ENCODE peak calls at places on chromosomes 7 and 10, in six cellular contexts. F is stomach; D is upper lobe of right lung; M is CD8-positive, alpha-beta T cell; Q is H9; K is AG04450. B is an unnamed sample. For H3K27me3 and H3K9me3, the result is how much of the 10 kb centered on the place peaks cover.

GRCh38 chr10:4191354-4191753 is 406.3 kb upstream of the KLF6 start:
- DNase-seq in K (no peak), M (no peak), F (no peak), Q (no peak), D (no peak), B (no peak)

GRCh38 chr10:92816106-92816505 is 32.2 kb upstream of the EXOC6 start:
- DNase-seq in F (no peak), M (no peak), K (no peak), D (no peak), Q (no peak), B (no peak)

GRCh38 chr10:132062181-132062515 is 3.6 kb upstream of the JAKMIP3 start:
- DNase-seq in F (no peak), M (no peak), Q (no peak), D (peak), K (no peak), B (no peak)

GRCh38 chr7:129493555-129493954 is 8.8 kb upstream of the SMKR1 start:
- DNase-seq in F (no peak), K (no peak), D (no peak), Q (no peak), M (no peak), B (no peak)

GRCh38 chr7:95324396-95324795 is at the start of gene PON1:
- DNase-seq in K (no peak), F (no peak), M (no peak), D (no peak), Q (peak), B (no peak)

GRCh38 chr10:73591935-73592699 is 975 bp upstream of the USP54 start:
- DNase-seq in Q (peak), D (peak), M (no peak), K (no peak), F (peak), B (no peak)

GRCh38 chr10:26887611-26888215 is 27.0 kb upstream of the ABI1 start:
- DNase-seq in K (no peak), Q (no peak), M (no peak), D (no peak), F (no peak), B (no peak)

GRCh38 chr10:93921338-93921737 is 27.6 kb downstream of the SLC35G1 start:
- DNase-seq in M (peak), D (no peak), Q (peak), K (no peak), F (no peak), B (no peak)

GRCh38 chr7:16753932-16754571 is 497 bp downstream of the TSPAN13 start:
- DNase-seq in F (peak), D (peak), M (no peak), Q (peak), K (no peak), B (no peak)

GRCh38 chr7:33710608-33711007 is 194.7 kb upstream of the BMPER start:
- DNase-seq in Q (no peak), D (no peak), K (no peak), F (no peak), M (no peak), B (no peak)

GRCh38 chr7:159008055-159008405 is 136.6 kb downstream of the VIPR2 start:
- DNase-seq in M (no peak), K (no peak), Q (no peak), D (no peak), F (no peak), B (no peak)

GRCh38 chr7:158138329-158138597 is 449.4 kb downstream of the PTPRN2 start:
- DNase-seq in F (no peak), Q (no peak), K (no peak), D (no peak), M (no peak), B (no peak)

GRCh38 chr7:77822269-77822668 is 23.7 kb downstream of the PHTF2 start:
- DNase-seq in M (no peak), D (no peak), K (no peak), F (no peak), Q (no peak), B (no peak)

GRCh38 chr10:97278491-97278989 is 13.9 kb downstream of the ARHGAP19 start:
- DNase-seq in Q (no peak), M (no peak), D (no peak), F (no peak), K (peak), B (no peak)

GRCh38 chr7:7766671-7767070 is 48.3 kb upstream of the RPA3 start:
- DNase-seq in K (no peak), F (no peak), Q (no peak), D (no peak), M (no peak), B (no peak)

GRCh38 chr10:50538473-50539398 is 85.0 kb downstream of the SGMS1 start:
- DNase-seq in D (no peak), Q (no peak), M (no peak), F (peak), K (no peak), B (peak)

GRCh38 chr10:23158370-23158769 is 33.7 kb upstream of the PTF1A start:
- DNase-seq in M (no peak), F (peak), D (no peak), Q (peak), K (peak), B (no peak)

GRCh38 chr7:116511552-116512523 is 12.3 kb downstream of the CAV2 start:
- DNase-seq in F (no peak), M (no peak), Q (no peak), D (no peak), K (no peak), B (peak)

GRCh38 chr7:40701836-40702551 is 567.2 kb downstream of the SUGCT start:
- DNase-seq in D (no peak), F (no peak), Q (no peak), K (no peak), M (no peak), B (no peak)

GRCh38 chr7:139618482-139619366 is 95.2 kb downstream of the CLEC2L start:
- DNase-seq in M (peak), K (no peak), Q (peak), D (no peak), F (peak), B (no peak)

GRCh38 chr7:142804715-142805114 is 33.9 kb downstream of the PRSS2 start:
- DNase-seq in Q (no peak), K (no peak), M (peak), F (no peak), D (no peak), B (peak)

GRCh38 chr7:142805350-142806020 is 34.7 kb downstream of the PRSS2 start:
- DNase-seq in F (no peak), D (no peak), K (no peak), M (no peak), Q (no peak), B (no peak)

GRCh38 chr7:142807855-142808460 is 37.2 kb downstream of the PRSS2 start:
- DNase-seq in Q (no peak), M (peak), F (no peak), K (no peak), D (no peak), B (peak)

GRCh38 chr7:142806957-142807356 is 36.2 kb downstream of the PRSS2 start:
- DNase-seq in D (no peak), Q (no peak), M (no peak), F (no peak), K (no peak), B (no peak)

DNA sequence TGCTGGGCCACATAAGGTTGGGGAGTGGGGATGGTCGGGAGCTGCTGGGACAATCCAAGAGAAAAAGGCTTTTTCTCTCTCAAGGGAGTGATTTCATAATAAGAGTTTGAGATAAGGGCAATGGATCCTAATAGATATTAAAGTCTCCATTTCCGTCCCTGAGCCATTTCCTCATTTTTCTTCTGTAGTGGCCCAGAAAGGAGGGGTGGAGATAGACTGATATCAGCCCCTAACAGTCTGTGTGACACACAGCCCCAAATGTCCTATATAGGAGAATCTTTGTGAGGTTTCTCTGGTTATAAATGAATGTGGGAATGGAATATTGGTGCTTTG is 35.2 kb downstream of the PRSS2 start:
- DNase-seq in D (no peak), K (no peak), M (no peak), F (no peak), Q (no peak), B (no peak)
- H3K27me3 ChIP-seq in D (under half), K (under half), M (under half), F (under half), Q (under half), B (under half)

GRCh38 chr10:88045116-88045515 is 181.7 kb downstream of the PTEN start:
- DNase-seq in M (no peak), F (no peak), Q (no peak), K (no peak), D (no peak), B (no peak)
- H3K27ac ChIP-seq in M (no peak), F (no peak), Q (no peak), K (no peak), D (peak), B (no peak)

DNA sequence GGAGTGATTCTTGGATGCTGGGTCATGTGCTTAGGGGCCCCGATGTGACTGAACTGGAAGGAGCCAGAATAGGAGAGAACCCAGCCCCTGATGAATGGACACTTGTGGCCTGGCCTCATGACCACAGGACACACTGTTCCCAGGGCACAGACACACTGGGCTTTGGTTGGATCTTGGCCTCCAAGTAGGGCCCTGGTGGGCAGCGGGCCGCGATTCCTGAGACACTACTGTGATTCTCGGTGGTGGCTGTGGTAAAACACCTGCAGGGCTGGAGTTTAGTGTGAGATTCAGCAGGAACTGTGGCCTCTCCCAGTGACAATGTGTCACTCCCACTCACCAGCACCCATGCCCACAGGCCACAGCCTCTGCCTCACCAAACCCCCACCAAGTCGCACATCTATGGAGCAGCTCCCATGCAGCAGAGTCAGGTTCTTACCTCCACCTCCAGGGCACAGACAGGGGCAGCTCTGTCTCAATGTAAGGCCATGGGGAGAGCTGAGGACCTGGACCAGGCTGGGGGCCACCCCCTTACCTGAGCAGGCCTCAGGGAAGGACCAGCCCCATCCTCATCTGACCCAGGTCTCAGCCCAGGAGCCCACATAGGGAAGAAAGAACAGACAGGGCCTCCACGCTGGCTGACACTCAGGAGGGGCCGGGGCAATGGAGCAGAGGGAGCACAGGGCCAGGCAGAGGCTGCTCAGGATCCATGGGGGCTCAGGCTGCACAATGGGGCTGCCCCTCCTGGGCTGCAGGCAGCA is 33.2 kb upstream of the ZNF716 start:
- DNase-seq in M (no peak), F (no peak), K (no peak), Q (no peak), D (no peak), B (no peak)
- H3K9me3 ChIP-seq in M (under half), F (under half), K (half or more), Q (half or more), D (under half), B (under half)

DNA sequence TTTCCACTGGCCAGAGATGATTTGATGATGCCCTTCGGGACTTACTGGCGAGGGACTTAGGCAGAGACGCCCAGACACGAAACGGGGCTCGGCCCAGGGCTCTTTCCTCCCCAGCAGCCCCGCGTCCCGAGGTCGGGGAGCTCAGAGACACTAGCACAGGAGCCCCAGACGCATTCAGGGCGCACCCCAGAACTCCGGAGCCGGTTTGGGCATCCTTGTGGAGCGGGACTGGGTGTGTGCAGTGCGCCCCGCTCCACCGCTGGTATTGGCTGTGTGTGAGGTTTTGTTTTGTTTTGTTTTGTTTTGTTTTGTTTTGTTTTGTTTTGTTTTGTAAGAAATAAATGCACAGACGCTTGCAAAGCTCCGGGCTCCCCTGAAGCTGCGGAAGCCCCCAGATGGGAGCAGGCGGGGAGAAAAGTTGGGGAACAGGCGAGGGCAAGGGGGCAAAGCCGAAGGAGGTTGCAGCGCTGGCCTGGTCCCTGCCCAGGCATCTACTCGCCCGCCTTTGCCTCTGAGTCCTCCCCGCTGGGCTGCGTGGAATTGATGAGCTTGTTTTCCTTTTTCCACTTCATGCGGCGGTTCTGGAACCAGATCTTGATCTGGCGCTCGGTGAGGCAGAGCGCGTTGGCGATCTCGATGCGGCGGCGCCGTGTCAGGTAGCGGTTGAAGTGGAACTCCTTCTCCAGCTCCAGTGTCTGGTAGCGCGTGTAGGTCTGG is 1.8 kb upstream of the HOXA5 start:
- DNase-seq in D (no peak), K (no peak), Q (no peak), F (no peak), M (no peak), B (no peak)
- H3K27me3 ChIP-seq in D (half or more), K (under half), Q (half or more), F (under half), M (under half), B (under half)

DNA sequence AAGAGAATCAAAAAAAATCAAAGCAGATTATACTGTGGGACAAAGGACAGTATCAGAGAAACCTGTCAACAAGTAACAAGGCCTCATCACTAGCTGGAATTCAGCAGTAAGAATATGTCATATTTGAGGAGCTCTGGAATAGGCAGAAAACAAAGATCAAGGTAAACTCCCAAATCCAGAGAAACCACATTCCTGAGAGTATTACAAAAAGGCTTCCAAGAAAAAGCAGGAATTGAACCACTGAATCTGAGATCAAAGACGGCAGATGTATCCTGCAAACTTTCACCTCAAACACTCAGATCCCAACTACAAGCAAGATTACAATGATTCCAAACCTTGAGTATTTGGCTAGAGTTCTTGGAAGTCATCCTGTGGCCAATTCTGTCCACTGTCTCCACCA is 16.3 kb downstream of the TPK1 start:
- DNase-seq in K (no peak), M (no peak), Q (no peak), D (no peak), F (no peak), B (no peak)
- H3K27ac ChIP-seq in K (no peak), M (no peak), Q (no peak), D (no peak), F (no peak), B (no peak)

GRCh38 chr7:99535667-99536066 is 16.2 kb downstream of the FAM200A start:
- DNase-seq in M (no peak), Q (no peak), K (no peak), D (no peak), F (no peak), B (no peak)

GRCh38 chr7:99525713-99526440 is 21.4 kb downstream of the ZKSCAN5 start:
- DNase-seq in Q (no peak), M (peak), D (no peak), F (no peak), K (no peak), B (no peak)

DNA sequence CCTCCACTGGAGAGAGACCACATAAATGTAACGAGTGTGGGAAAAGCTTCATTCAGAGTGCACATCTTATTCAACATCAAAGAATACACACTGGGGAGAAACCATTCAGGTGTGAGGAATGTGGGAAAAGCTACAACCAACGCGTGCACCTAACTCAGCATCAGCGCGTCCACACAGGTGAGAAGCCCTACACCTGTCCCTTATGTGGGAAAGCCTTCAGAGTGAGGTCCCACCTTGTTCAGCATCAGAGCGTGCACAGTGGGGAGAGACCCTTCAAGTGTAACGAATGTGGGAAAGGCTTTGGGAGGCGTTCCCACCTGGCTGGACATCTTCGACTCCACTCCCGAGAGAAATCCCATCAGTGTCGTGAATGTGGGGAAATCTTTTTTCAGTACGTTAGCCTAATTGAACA is 20.6 kb downstream of the FAM200A start:
- DNase-seq in Q (no peak), F (no peak), K (no peak), D (no peak), M (no peak), B (no peak)
- H3K9me3 ChIP-seq in Q (half or more), F (under half), K (half or more), D (under half), M (under half), B (under half)

GRCh38 chr10:102394079-102394800 is 1.3 kb upstream of the NFKB2 start:
- DNase-seq in M (peak), Q (peak), D (peak), K (peak), F (peak), B (peak)
- H3K27me3 ChIP-seq in M (under half), Q (under half), D (under half), K (under half), F (under half), B (under half)

GRCh38 chr10:71687480-71687879 is 32.1 kb downstream of the C10orf105 start:
- DNase-seq in M (no peak), K (no peak), Q (no peak), D (no peak), F (no peak), B (no peak)
- H3K27ac ChIP-seq in M (no peak), K (no peak), Q (no peak), D (no peak), F (no peak), B (no peak)

GRCh38 chr7:64359543-64359942 is 45.8 kb downstream of the ZNF736 start:
- DNase-seq in Q (no peak), F (no peak), D (no peak), M (no peak), K (no peak), B (no peak)
- H3K9me3 ChIP-seq in Q (half or more), F (under half), D (under half), M (under half), K (under half), B (under half)

B was measured in CD8-positive, alpha-beta memory T cell.